ENCODE peak calls at places on chromosomes 11 and 22, in nine cellular contexts. J, H, Z, L, P, K, X, Q and F are unnamed samples.

GRCh38 chr11:6926208-6927029 is at the start of gene ZNF215:
- DNase-seq in J (peak), H (peak), Z (peak), L (peak), P (peak), K (peak), X (peak), Q (peak), F (peak)

GRCh38 chr22:48093981-48094380 is 1331.5 kb downstream of the TBC1D22A start:
- DNase-seq in J (no peak), H (no peak), Z (no peak), L (no peak), P (no peak), K (no peak), X (no peak), Q (no peak), F (no peak)

GRCh38 chr11:47586043-47586442 is 435 bp upstream of the FAM180B start:
- DNase-seq in J (no peak), H (no peak), Z (no peak), L (no peak), P (peak), K (no peak), X (no peak), Q (no peak), F (no peak)

GRCh38 chr22:29062286-29062949 is 787 bp upstream of the C22orf31 start:
- DNase-seq in J (no peak), H (no peak), Z (no peak), L (peak), P (no peak), K (no peak), X (no peak), Q (no peak), F (no peak)

GRCh38 chr11:2891291-2891690 is 5.7 kb upstream of the CDKN1C start:
- DNase-seq in J (no peak), H (no peak), Z (no peak), L (no peak), P (no peak), K (no peak), X (no peak), Q (no peak), F (no peak)

GRCh38 chr22:28911777-28912669 is 28.7 kb downstream of the ZNRF3 start:
- DNase-seq in J (no peak), H (no peak), Z (peak), L (peak), P (no peak), K (no peak), X (peak), Q (peak), F (no peak)

GRCh38 chr11:1756791-1757771 is 6.6 kb downstream of the CTSD start:
- DNase-seq in J (no peak), H (no peak), Z (no peak), L (no peak), P (no peak), K (peak), X (no peak), Q (no peak), F (no peak)

GRCh38 chr11:405323-405975 is 9.3 kb downstream of the SIGIRR start:
- DNase-seq in J (no peak), H (no peak), Z (no peak), L (peak), P (peak), K (peak), X (no peak), Q (no peak), F (no peak)

GRCh38 chr11:69351460-69351859 is 57.5 kb downstream of the MYEOV start:
- DNase-seq in J (no peak), H (no peak), Z (no peak), L (peak), P (no peak), K (no peak), X (peak), Q (peak), F (no peak)

GRCh38 chr11:103281301-103281700 is 172.1 kb downstream of the DYNC2H1 start:
- DNase-seq in J (no peak), H (no peak), Z (no peak), L (no peak), P (no peak), K (no peak), X (peak), Q (peak), F (no peak)

GRCh38 chr11:70016666-70017347 is 61.3 kb upstream of the ANO1 start:
- DNase-seq in J (no peak), H (no peak), Z (no peak), L (peak), P (no peak), K (no peak), X (peak), Q (peak), F (no peak)

GRCh38 chr11:83612891-83613766 is 327.0 kb upstream of the CCDC90B start:
- DNase-seq in J (no peak), H (no peak), Z (no peak), L (no peak), P (no peak), K (no peak), X (no peak), Q (no peak), F (no peak)

GRCh38 chr11:14308114-14308896 is 50.7 kb downstream of the RRAS2 start:
- DNase-seq in J (no peak), H (no peak), Z (peak), L (peak), P (no peak), K (no peak), X (peak), Q (peak), F (no peak)

GRCh38 chr11:70464509-70465361 is 66.4 kb downstream of the CTTN start:
- DNase-seq in J (no peak), H (no peak), Z (no peak), L (no peak), P (no peak), K (no peak), X (no peak), Q (no peak), F (no peak)

GRCh38 chr11:70108250-70108649 is 30.1 kb downstream of the ANO1 start:
- DNase-seq in J (no peak), H (no peak), Z (no peak), L (peak), P (no peak), K (no peak), X (peak), Q (no peak), F (no peak)

GRCh38 chr11:134949121-134949591 is 537.1 kb upstream of the B3GAT1 start:
- DNase-seq in J (peak), H (no peak), Z (no peak), L (peak), P (no peak), K (no peak), X (no peak), Q (peak), F (no peak)

GRCh38 chr11:119481667-119482400 is 58.9 kb upstream of the THY1 start:
- DNase-seq in J (no peak), H (peak), Z (no peak), L (no peak), P (no peak), K (peak), X (no peak), Q (no peak), F (peak)

GRCh38 chr11:132123854-132124835 is 753.7 kb downstream of the NTM start:
- DNase-seq in J (no peak), H (no peak), Z (no peak), L (no peak), P (no peak), K (no peak), X (no peak), Q (no peak), F (no peak)

GRCh38 chr11:73260127-73260457 is 12.0 kb upstream of the P2RY6 start:
- DNase-seq in J (peak), H (no peak), Z (no peak), L (no peak), P (no peak), K (no peak), X (no peak), Q (no peak), F (peak)

GRCh38 chr11:121291896-121292502 is 572 bp upstream of the SC5D start:
- DNase-seq in J (peak), H (no peak), Z (no peak), L (peak), P (no peak), K (no peak), X (no peak), Q (peak), F (no peak)

GRCh38 chr11:55658031-55658573 is 3.9 kb upstream of the OR4C6 start:
- DNase-seq in J (no peak), H (no peak), Z (no peak), L (no peak), P (no peak), K (no peak), X (no peak), Q (peak), F (no peak)

GRCh38 chr22:35357883-35358621 is 22.8 kb upstream of the HMOX1 start:
- DNase-seq in J (no peak), H (no peak), Z (peak), L (no peak), P (no peak), K (no peak), X (peak), Q (peak), F (no peak)

DNA sequence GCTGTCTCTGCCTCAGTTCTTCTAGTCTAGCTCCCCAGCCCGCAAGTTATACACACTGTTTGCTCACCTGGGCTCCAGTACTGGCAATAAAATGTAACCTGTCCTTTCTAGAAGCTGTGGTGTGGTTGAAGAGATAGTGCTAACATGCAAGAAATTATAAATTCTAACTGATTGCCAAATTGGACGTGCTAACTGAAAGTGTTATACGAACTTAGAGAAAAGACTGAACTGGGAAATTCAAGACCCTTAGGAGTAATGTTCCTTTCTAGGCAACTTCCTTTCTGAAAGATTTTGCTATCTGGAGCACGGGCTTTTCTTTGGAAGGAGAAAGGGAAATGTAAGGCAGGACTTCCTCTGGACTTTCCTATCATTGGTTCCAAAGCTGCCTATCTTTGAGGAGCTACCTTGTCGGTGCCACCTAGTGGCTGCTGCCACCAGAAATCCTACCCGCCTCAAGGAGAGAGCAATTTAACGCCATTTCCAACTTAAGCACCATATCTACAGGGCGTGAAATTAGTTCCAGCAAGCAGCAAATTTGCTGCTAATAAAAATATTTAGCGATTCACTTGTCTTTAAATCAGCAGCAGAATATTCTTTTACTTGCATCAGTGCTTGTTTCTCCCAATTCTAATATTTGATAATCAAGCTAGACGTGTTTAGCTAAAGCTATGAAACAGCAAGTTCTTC is 12.7 kb upstream of the TMEM218 start:
- DNase-seq in J (peak), H (peak), Z (peak), L (peak), P (peak), K (no peak), X (peak), Q (peak), F (no peak)
- TF ChIP-seq CTCF in J (peak), H (peak), Z (peak), L (peak), P (peak), K (peak), X (peak), Q (peak), F (peak)

GRCh38 chr22:26669060-26669481 is 11.7 kb downstream of the MIAT start:
- DNase-seq in J (no peak), H (peak), Z (peak), L (no peak), P (no peak), K (no peak), X (peak), Q (peak), F (no peak)
- TF ChIP-seq CTCF in J (peak), H (peak), Z (peak), L (no peak), P (peak), K (peak), X (peak), Q (peak), F (peak)

GRCh38 chr11:61161190-61162091 is at the start of gene VPS37C:
- DNase-seq in J (peak), H (peak), Z (peak), L (peak), P (peak), K (peak), X (peak), Q (peak), F (peak)
- TF ChIP-seq CTCF in J (peak), H (no peak), Z (no peak), L (no peak), P (peak), K (peak), X (peak), Q (no peak), F (peak)

GRCh38 chr11:30852645-30853044 is 266.5 kb upstream of the MPPED2 start:
- DNase-seq in J (no peak), H (no peak), Z (no peak), L (no peak), P (no peak), K (no peak), X (no peak), Q (no peak), F (no peak)

GRCh38 chr11:30853470-30853869 is 267.3 kb upstream of the MPPED2 start:
- DNase-seq in J (no peak), H (no peak), Z (no peak), L (no peak), P (no peak), K (no peak), X (no peak), Q (no peak), F (no peak)

GRCh38 chr11:30859709-30860108 is 273.6 kb upstream of the MPPED2 start:
- DNase-seq in J (no peak), H (no peak), Z (no peak), L (no peak), P (no peak), K (no peak), X (no peak), Q (no peak), F (no peak)

GRCh38 chr11:30852091-30852490 is 265.9 kb upstream of the MPPED2 start:
- DNase-seq in J (no peak), H (no peak), Z (no peak), L (no peak), P (no peak), K (no peak), X (no peak), Q (no peak), F (no peak)

GRCh38 chr11:30855383-30856006 is 269.3 kb upstream of the MPPED2 start:
- DNase-seq in J (no peak), H (no peak), Z (peak), L (peak), P (no peak), K (no peak), X (no peak), Q (peak), F (no peak)
- TF ChIP-seq CTCF in J (peak), H (peak), Z (peak), L (no peak), P (peak), K (peak), X (peak), Q (peak), F (peak)